ENCODE peak calls at places on chromosomes 13 and 19, in four cellular contexts. L is adipocyte, U is LNCaP clone FGC, E is IMR-90. F is an unnamed sample.

GRCh38 chr13:75798353-75799245 is 162.5 kb downstream of the LMO7 start:
- DNase-seq in L (no peak), U (no peak), E (peak; percentile 65), F (peak; percentile 69)

GRCh38 chr19:3320354-3320670 is 46.1 kb upstream of the NFIC start:
- DNase-seq in L (no peak), U (no peak), E (no peak), F (peak; percentile 26)

GRCh38 chr13:29143864-29144263 is 323.7 kb downstream of the MTUS2 start:
- DNase-seq in L (no peak), U (no peak), E (no peak), F (no peak)

GRCh38 chr19:15292847-15293582 is 39.3 kb downstream of the BRD4 start:
- DNase-seq in L (peak; percentile 48), U (peak; percentile 43), E (no peak), F (no peak)

GRCh38 chr13:111216166-111216960 is 101.3 kb downstream of the ARHGEF7 start:
- DNase-seq in L (no peak), U (no peak), E (peak; percentile 27), F (no peak)

GRCh38 chr19:34310494-34310981 is 54.5 kb upstream of the GPI start:
- DNase-seq in L (no peak), U (peak; percentile 96), E (no peak), F (no peak)

GRCh38 chr19:9891609-9892373 is 44.5 kb downstream of the OLFM2 start:
- DNase-seq in L (no peak), U (no peak), E (no peak), F (no peak)

GRCh38 chr19:15479391-15480345 is at the start of gene PGLYRP2:
- DNase-seq in L (no peak), U (peak; percentile 77), E (no peak), F (no peak)

GRCh38 chr13:51152713-51153112 is 41.6 kb upstream of the C13orf42 start:
- DNase-seq in L (no peak), U (no peak), E (no peak), F (no peak)

GRCh38 chr13:48798180-48798579 is 144.5 kb downstream of the CYSLTR2 start:
- DNase-seq in L (no peak), U (no peak), E (no peak), F (no peak)

GRCh38 chr19:2590630-2591399 is 111.7 kb downstream of the GNG7 start:
- DNase-seq in L (no peak), U (no peak), E (no peak), F (no peak)

GRCh38 chr13:45315520-45316167 is 25.3 kb downstream of the TPT1 start:
- DNase-seq in L (no peak), U (no peak), E (no peak), F (no peak)

GRCh38 chr13:49840266-49840665 is 47.8 kb upstream of the KPNA3 start:
- DNase-seq in L (no peak), U (no peak), E (peak; percentile 14), F (no peak)

GRCh38 chr13:45833663-45834062 is 17.9 kb downstream of the SIAH3 start:
- DNase-seq in L (peak; percentile 51), U (peak; percentile 17), E (peak; percentile 7), F (peak; percentile 66)

GRCh38 chr13:66886248-66886647 is 343.9 kb downstream of the PCDH9 start:
- DNase-seq in L (no peak), U (no peak), E (no peak), F (no peak)

GRCh38 chr13:85597790-85598500 is 201.3 kb downstream of the SLITRK6 start:
- DNase-seq in L (no peak), U (no peak), E (peak; percentile 73), F (peak; percentile 46)

GRCh38 chr13:49295231-49295630 is 47.5 kb downstream of the CDADC1 start:
- DNase-seq in L (no peak), U (no peak), E (no peak), F (no peak)

DNA sequence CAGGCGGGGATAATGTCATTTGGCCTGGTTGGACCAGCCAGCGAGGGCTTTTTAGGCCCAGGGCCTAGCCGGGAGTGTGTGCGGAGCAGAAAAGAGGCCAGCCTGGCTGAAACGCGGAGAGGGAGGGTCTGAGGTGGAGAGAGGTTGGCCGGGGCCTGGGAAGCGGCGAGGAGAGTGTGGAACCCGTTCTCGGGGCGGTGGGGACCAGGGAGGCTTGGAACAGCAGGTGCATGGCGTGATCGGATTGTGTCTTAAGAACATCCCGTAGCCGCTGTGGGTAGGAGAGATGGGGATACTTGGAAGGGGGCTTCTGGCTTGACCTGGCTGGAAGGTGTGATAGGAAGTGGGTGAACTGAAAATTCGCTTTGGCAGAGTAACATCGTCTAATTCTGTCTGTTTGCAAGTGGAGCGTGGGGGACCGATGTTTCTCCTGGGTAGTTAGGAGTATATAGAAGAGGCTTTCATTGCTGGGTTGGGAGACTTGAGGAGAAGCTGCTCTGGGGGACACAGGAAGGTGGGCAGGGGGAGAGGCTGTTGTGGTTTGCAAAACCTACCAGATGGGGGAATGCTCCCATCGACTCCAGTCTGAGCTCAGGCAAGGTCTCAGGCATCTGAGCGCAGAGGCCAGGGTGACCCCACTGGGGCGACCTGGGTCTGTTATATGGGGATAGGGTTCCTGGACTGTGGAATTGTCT is 942 bp downstream of the CERS4 start:
- DNase-seq in L (no peak), U (no peak), E (no peak), F (no peak)
- H3K4me3 ChIP-seq in L (peak overlapping the region; percentile 82), U (peak overlapping the region; percentile 84), E (peak overlapping the region; percentile 65), F (peak overlapping the region; percentile 23)

DNA sequence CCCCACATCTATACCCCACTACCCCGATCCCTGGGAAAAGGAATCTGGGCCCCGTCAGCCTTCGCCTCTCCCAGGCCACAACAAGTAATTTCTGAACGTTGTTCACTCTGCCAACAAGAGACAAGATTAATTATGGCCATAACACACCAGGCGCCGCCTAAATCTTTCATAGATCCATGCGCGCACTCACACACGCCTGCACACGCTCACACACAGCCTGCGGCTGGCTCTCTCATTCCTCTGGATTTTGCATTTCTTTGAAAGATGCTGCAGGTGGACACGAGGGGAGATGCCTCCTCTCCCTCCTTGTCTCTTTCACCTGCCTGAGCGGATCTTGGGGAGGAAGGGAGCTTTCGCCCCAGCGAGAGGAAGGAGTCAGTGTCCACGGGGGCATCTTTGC is 17.1 kb downstream of the ZNRF4 start:
- DNase-seq in L (no peak), U (no peak), E (no peak), F (no peak)
- H3K4me3 ChIP-seq in L (no peak overlapping the region), U (no peak overlapping the region), E (no peak overlapping the region), F (no peak overlapping the region)

DNA sequence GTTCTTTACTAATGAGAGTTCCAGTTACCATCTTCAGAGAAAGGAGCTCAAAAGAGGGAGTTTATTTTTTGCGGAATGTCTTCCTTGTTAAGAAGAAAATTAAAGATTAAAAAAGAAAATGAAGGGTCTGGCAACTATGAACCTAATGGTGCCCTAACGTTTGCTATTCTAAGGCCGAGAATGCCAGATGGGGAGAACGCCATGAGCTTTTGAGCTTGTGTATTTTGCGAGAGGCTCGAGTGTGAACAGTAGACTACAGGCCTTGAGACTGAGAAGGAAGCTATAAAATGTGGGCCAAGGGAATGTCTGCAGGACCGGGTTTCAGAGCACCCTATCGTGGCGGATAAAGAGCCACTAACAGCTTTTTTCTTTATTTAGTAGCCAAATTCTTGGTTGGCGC is 6.7 kb downstream of the FGF14 start:
- DNase-seq in L (no peak), U (no peak), E (no peak), F (no peak)
- H3K4me3 ChIP-seq in L (peak overlapping the region; percentile 90), U (no peak overlapping the region), E (no peak overlapping the region), F (peak overlapping the region; percentile 64)

GRCh38 chr13:113364933-113365371 is 1.0 kb upstream of the GRTP1 start:
- DNase-seq in L (no peak), U (no peak), E (no peak), F (no peak)
- H3K4me3 ChIP-seq in L (peak overlapping the region; percentile 68), U (peak overlapping the region; percentile 44), E (no peak overlapping the region), F (no peak overlapping the region)

DNA sequence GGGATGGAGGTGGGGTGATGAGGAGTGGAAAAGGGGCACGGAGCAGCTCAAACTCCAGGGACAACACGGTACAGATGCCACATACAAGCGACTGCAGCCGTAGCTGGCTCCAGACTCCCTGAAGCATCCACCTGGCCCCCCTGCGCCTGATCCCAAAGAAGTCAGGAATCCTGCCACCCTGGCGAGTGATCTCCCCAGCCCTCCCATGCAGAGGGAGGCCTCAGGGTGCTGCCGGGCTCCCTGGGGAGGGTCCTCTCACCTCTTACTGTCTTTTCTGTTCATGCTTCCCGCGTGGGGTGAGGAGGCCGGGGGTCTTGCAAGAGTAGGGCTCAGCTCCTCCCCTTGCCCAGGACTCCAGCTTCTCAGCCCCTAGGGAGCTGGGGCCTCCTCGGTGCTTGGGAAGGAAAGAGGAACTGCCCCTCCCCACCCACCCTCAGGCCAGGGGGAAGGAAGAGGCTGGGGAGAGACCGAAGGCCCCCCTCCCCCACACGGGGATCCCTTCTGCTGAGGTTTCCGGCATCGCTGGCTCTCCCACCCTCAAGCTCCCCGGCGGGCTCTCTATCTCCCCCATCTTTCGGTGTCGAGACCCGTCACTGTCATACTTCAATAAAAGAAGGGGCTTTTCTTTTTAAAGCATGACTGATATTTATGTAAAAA is at the start of gene RASGRP4:
- DNase-seq in L (no peak), U (no peak), E (no peak), F (no peak)
- H3K4me3 ChIP-seq in L (no peak within 1 kb of the TSS), U (no peak within 1 kb of the TSS), E (no peak within 1 kb of the TSS), F (no peak within 1 kb of the TSS)

GRCh38 chr19:48529156-48529555 is 17.5 kb upstream of the LMTK3 start:
- DNase-seq in L (no peak), U (no peak), E (no peak), F (no peak)
- H3K4me3 ChIP-seq in L (no peak overlapping the region), U (no peak overlapping the region), E (no peak overlapping the region), F (no peak overlapping the region)